ENCODE peak calls at places on chromosome 21, in eight cellular contexts. S, H, N, F, K, M, L and V are unnamed samples.

GRCh38 chr21:45078877-45079281 is 4.5 kb downstream of the ADARB1 start:
- DNase-seq in S (no peak), H (peak; percentile 85), N (peak; percentile 78), F (no peak), K (no peak), M (peak; percentile 95), L (no peak), V (no peak)

GRCh38 chr21:14573244-14573643 is 27.1 kb upstream of the SAMSN1 start:
- DNase-seq in S (no peak), H (no peak), N (no peak), F (no peak), K (no peak), M (no peak), L (no peak), V (no peak)

GRCh38 chr21:42481169-42481568 is 14.9 kb downstream of the RSPH1 start:
- DNase-seq in S (no peak), H (no peak), N (no peak), F (no peak), K (no peak), M (no peak), L (no peak), V (no peak)

GRCh38 chr21:45916011-45916840 is 65.3 kb upstream of the COL6A1 start:
- DNase-seq in S (no peak), H (no peak), N (no peak), F (no peak), K (no peak), M (no peak), L (no peak), V (no peak)

GRCh38 chr21:42423197-42423675 is 19.5 kb downstream of the UBASH3A start:
- DNase-seq in S (no peak), H (no peak), N (no peak), F (peak; percentile 36), K (no peak), M (no peak), L (no peak), V (no peak)

GRCh38 chr21:45084121-45084520 is 9.7 kb downstream of the ADARB1 start:
- DNase-seq in S (no peak), H (no peak), N (no peak), F (no peak), K (no peak), M (no peak), L (no peak), V (no peak)

GRCh38 chr21:21712761-21713558 is 714.8 kb downstream of the NCAM2 start:
- DNase-seq in S (no peak), H (peak; percentile 62), N (peak; percentile 80), F (no peak), K (no peak), M (peak; percentile 65), L (no peak), V (no peak)

GRCh38 chr21:46078322-46078981 is 19.5 kb upstream of the COL6A2 start:
- DNase-seq in S (no peak), H (no peak), N (peak; percentile 76), F (no peak), K (no peak), M (peak; percentile 91), L (no peak), V (no peak)

GRCh38 chr21:24716306-24716918 is 890.9 kb downstream of the MRPL39 start:
- DNase-seq in S (no peak), H (no peak), N (no peak), F (no peak), K (no peak), M (no peak), L (no peak), V (no peak)

GRCh38 chr21:25234857-25235801 is 372.2 kb downstream of the MRPL39 start:
- DNase-seq in S (no peak), H (no peak), N (no peak), F (peak; percentile 68), K (no peak), M (no peak), L (no peak), V (no peak)

GRCh38 chr21:46354046-46354445 is 30.1 kb downstream of the PCNT start:
- DNase-seq in S (no peak), H (no peak), N (no peak), F (peak; percentile 5), K (no peak), M (no peak), L (no peak), V (no peak)

GRCh38 chr21:45578811-45579381 is 36.7 kb upstream of the SLC19A1 start:
- DNase-seq in S (no peak), H (no peak), N (no peak), F (no peak), K (no peak), M (no peak), L (no peak), V (no peak)

GRCh38 chr21:41612674-41613250 is 104.8 kb upstream of the TMPRSS2 start:
- DNase-seq in S (peak; percentile 63), H (peak; percentile 90), N (peak; percentile 98), F (no peak), K (peak; percentile 75), M (peak; percentile 98), L (peak; percentile 76), V (peak; percentile 41)

GRCh38 chr21:42760977-42761751 is 107.7 kb downstream of the PDE9A start:
- DNase-seq in S (no peak), H (no peak), N (no peak), F (no peak), K (no peak), M (peak; percentile 4), L (no peak), V (no peak)

GRCh38 chr21:40049031-40049958 is 182.1 kb downstream of the PCP4 start:
- DNase-seq in S (no peak), H (peak; percentile 11), N (peak; percentile 84), F (no peak), K (no peak), M (no peak), L (no peak), V (no peak)

GRCh38 chr21:41460578-41461527 is 34.8 kb downstream of the MX1 start:
- DNase-seq in S (peak; percentile 73), H (peak; percentile 72), N (peak; percentile 60), F (peak; percentile 80), K (peak; percentile 65), M (peak; percentile 89), L (peak; percentile 58), V (peak; percentile 67)

GRCh38 chr21:46254208-46254975 is 25.8 kb upstream of the LSS start:
- DNase-seq in S (no peak), H (no peak), N (no peak), F (no peak), K (no peak), M (no peak), L (no peak), V (peak; percentile 22)

GRCh38 chr21:46515109-46515508 is 56.4 kb downstream of the DIP2A start:
- DNase-seq in S (peak; percentile 73), H (peak; percentile 13), N (peak; percentile 35), F (no peak), K (no peak), M (peak; percentile 54), L (no peak), V (peak; percentile 18)

GRCh38 chr21:45519182-45519581 is 23.1 kb downstream of the SLC19A1 start:
- DNase-seq in S (no peak), H (no peak), N (no peak), F (no peak), K (no peak), M (no peak), L (no peak), V (no peak)

GRCh38 chr21:45361033-45361997 is 43.6 kb upstream of the COL18A1 start:
- DNase-seq in S (no peak), H (no peak), N (no peak), F (no peak), K (no peak), M (no peak), L (no peak), V (no peak)

GRCh38 chr21:42570841-42571387 is 57.3 kb downstream of the SLC37A1 start:
- DNase-seq in S (no peak), H (no peak), N (no peak), F (no peak), K (peak; percentile 7), M (no peak), L (no peak), V (no peak)

GRCh38 chr21:25329227-25329626 is 278.1 kb downstream of the MRPL39 start:
- DNase-seq in S (no peak), H (peak; percentile 91), N (peak; percentile 92), F (no peak), K (no peak), M (peak; percentile 85), L (no peak), V (no peak)

GRCh38 chr21:25979845-25980433 is 190.6 kb downstream of the APP start:
- DNase-seq in S (no peak), H (no peak), N (no peak), F (no peak), K (no peak), M (no peak), L (no peak), V (no peak)

GRCh38 chr21:21163904-21164303 is 165.7 kb downstream of the NCAM2 start:
- DNase-seq in S (peak; percentile 78), H (peak; percentile 82), N (peak; percentile 71), F (peak; percentile 64), K (peak; percentile 28), M (peak; percentile 84), L (peak; percentile 48), V (peak; percentile 51)

GRCh38 chr21:22796147-22796546 is 1797.9 kb downstream of the NCAM2 start:
- DNase-seq in S (no peak), H (no peak), N (no peak), F (no peak), K (no peak), M (no peak), L (no peak), V (no peak)

GRCh38 chr21:45723049-45723958 is 79.8 kb downstream of the PCBP3 start:
- DNase-seq in S (no peak), H (no peak), N (no peak), F (no peak), K (no peak), M (no peak), L (no peak), V (no peak)

GRCh38 chr21:27248791-27249190 is 281.9 kb upstream of the ADAMTS5 start:
- DNase-seq in S (no peak), H (peak; percentile 60), N (no peak), F (no peak), K (no peak), M (no peak), L (no peak), V (no peak)

GRCh38 chr21:33299181-33299752 is 25.5 kb upstream of the IFNAR1 start:
- DNase-seq in S (peak; percentile 66), H (no peak), N (no peak), F (peak; percentile 83), K (no peak), M (no peak), L (no peak), V (peak; percentile 89)
- H3K4me2 ChIP-seq in S (no peak overlapping the region), H (no peak overlapping the region), N (no peak overlapping the region), F (peak overlapping the region; percentile 23), K (no peak overlapping the region), M (no peak overlapping the region), L (no peak overlapping the region), V (peak overlapping the region; percentile 47)

GRCh38 chr21:44050276-44050675 is 38.2 kb downstream of the TRAPPC10 start:
- DNase-seq in S (no peak), H (no peak), N (no peak), F (no peak), K (no peak), M (no peak), L (no peak), V (no peak)
- H3K4me2 ChIP-seq in S (no peak overlapping the region), H (no peak overlapping the region), N (no peak overlapping the region), F (no peak overlapping the region), K (no peak overlapping the region), M (no peak overlapping the region), L (no peak overlapping the region), V (no peak overlapping the region)

GRCh38 chr21:37412603-37413360 is 46.2 kb downstream of the DYRK1A start:
- DNase-seq in S (no peak), H (peak; percentile 75), N (peak; percentile 66), F (no peak), K (no peak), M (peak; percentile 83), L (no peak), V (no peak)
- H3K4me2 ChIP-seq in S (peak overlapping the region; percentile 52), H (peak overlapping the region; percentile 71), N (peak overlapping the region; percentile 64), F (no peak overlapping the region), K (no peak overlapping the region), M (peak overlapping the region; percentile 73), L (no peak overlapping the region), V (peak overlapping the region; percentile 2)

GRCh38 chr21:38489283-38489677 is 9.0 kb downstream of the ERG start:
- DNase-seq in S (no peak), H (no peak), N (no peak), F (no peak), K (no peak), M (no peak), L (no peak), V (no peak)
- H3K4me2 ChIP-seq in S (no peak overlapping the region), H (no peak overlapping the region), N (no peak overlapping the region), F (no peak overlapping the region), K (no peak overlapping the region), M (no peak overlapping the region), L (no peak overlapping the region), V (no peak overlapping the region)